ENCODE peak calls at places on chromosome 13, in five cellular contexts. One of them, this sample, is unnamed.

GRCh38 chr13:53112522-53112921 is 83.9 kb downstream of the OLFM4 start:
- DNase-seq in H1: no peak
- DNase-seq in HepG2: no peak
- DNase-seq in HL-60: no peak
- DNase-seq in SK-N-SH: no peak
- DNase-seq in this sample: no peak

GRCh38 chr13:97588993-97589392 is 155.0 kb downstream of the RAP2A start:
- DNase-seq in H1: no peak
- DNase-seq in HepG2: no peak
- DNase-seq in HL-60: no peak
- DNase-seq in SK-N-SH: no peak
- DNase-seq in this sample: no peak

GRCh38 chr13:34591801-34592454 is 350.1 kb upstream of the NBEA start:
- DNase-seq in H1: no peak
- DNase-seq in HepG2: no peak
- DNase-seq in HL-60: no peak
- DNase-seq in SK-N-SH: no peak
- DNase-seq in this sample: no peak

GRCh38 chr13:26988059-26988769 is 183.4 kb downstream of the USP12 start:
- DNase-seq in H1: no peak
- DNase-seq in HepG2: peak
- DNase-seq in HL-60: no peak
- DNase-seq in SK-N-SH: no peak
- DNase-seq in this sample: no peak

GRCh38 chr13:27006519-27007161 is 165.0 kb downstream of the USP12 start:
- DNase-seq in H1: peak
- DNase-seq in HepG2: no peak
- DNase-seq in HL-60: no peak
- DNase-seq in SK-N-SH: peak
- DNase-seq in this sample: no peak

GRCh38 chr13:100235311-100235901 is 146.5 kb downstream of the PCCA start:
- DNase-seq in H1: no peak
- DNase-seq in HepG2: peak
- DNase-seq in HL-60: peak
- DNase-seq in SK-N-SH: peak
- DNase-seq in this sample: peak

GRCh38 chr13:54449922-54450321 is 1421.3 kb downstream of the OLFM4 start:
- DNase-seq in H1: no peak
- DNase-seq in HepG2: no peak
- DNase-seq in HL-60: no peak
- DNase-seq in SK-N-SH: peak
- DNase-seq in this sample: no peak

GRCh38 chr13:19586904-19587634 is 25.7 kb upstream of the TPTE2 start:
- DNase-seq in H1: no peak
- DNase-seq in HepG2: peak
- DNase-seq in HL-60: peak
- DNase-seq in SK-N-SH: peak
- DNase-seq in this sample: peak

GRCh38 chr13:39856714-39857113 is 201.3 kb downstream of the COG6 start:
- DNase-seq in H1: no peak
- DNase-seq in HepG2: no peak
- DNase-seq in HL-60: no peak
- DNase-seq in SK-N-SH: no peak
- DNase-seq in this sample: no peak

GRCh38 chr13:41708648-41709175 is 251.4 kb downstream of the RGCC start:
- DNase-seq in H1: no peak
- DNase-seq in HepG2: no peak
- DNase-seq in HL-60: no peak
- DNase-seq in SK-N-SH: no peak
- DNase-seq in this sample: no peak

GRCh38 chr13:110680852-110681251 is 25.1 kb downstream of the CARS2 start:
- DNase-seq in H1: peak
- DNase-seq in HepG2: peak
- DNase-seq in HL-60: no peak
- DNase-seq in SK-N-SH: peak
- DNase-seq in this sample: peak

GRCh38 chr13:39822437-39822836 is 167.0 kb downstream of the COG6 start:
- DNase-seq in H1: no peak
- DNase-seq in HepG2: no peak
- DNase-seq in HL-60: no peak
- DNase-seq in SK-N-SH: no peak
- DNase-seq in this sample: no peak

GRCh38 chr13:46386426-46386995 is 541 bp downstream of the RUBCNL start:
- DNase-seq in H1: peak
- DNase-seq in HepG2: no peak
- DNase-seq in HL-60: no peak
- DNase-seq in SK-N-SH: peak
- DNase-seq in this sample: no peak

GRCh38 chr13:107964356-107964755 is 251.0 kb downstream of the LIG4 start:
- DNase-seq in H1: no peak
- DNase-seq in HepG2: no peak
- DNase-seq in HL-60: no peak
- DNase-seq in SK-N-SH: no peak
- DNase-seq in this sample: no peak

GRCh38 chr13:40146586-40147240 is 491.3 kb downstream of the COG6 start:
- DNase-seq in H1: no peak
- DNase-seq in HepG2: no peak
- DNase-seq in HL-60: no peak
- DNase-seq in SK-N-SH: peak
- DNase-seq in this sample: no peak

GRCh38 chr13:109205315-109205714 is 575.9 kb downstream of the MYO16 start:
- DNase-seq in H1: no peak
- DNase-seq in HepG2: no peak
- DNase-seq in HL-60: no peak
- DNase-seq in SK-N-SH: no peak
- DNase-seq in this sample: no peak

GRCh38 chr13:35712907-35713685 is 236.6 kb upstream of the MAB21L1 start:
- DNase-seq in H1: no peak
- DNase-seq in HepG2: no peak
- DNase-seq in HL-60: no peak
- DNase-seq in SK-N-SH: peak
- DNase-seq in this sample: no peak

GRCh38 chr13:51437550-51438127 is 15.2 kb downstream of the INTS6 start:
- DNase-seq in H1: no peak
- DNase-seq in HepG2: no peak
- DNase-seq in HL-60: no peak
- DNase-seq in SK-N-SH: no peak
- DNase-seq in this sample: no peak

GRCh38 chr13:106524108-106524507 is 11.4 kb downstream of the EFNB2 start:
- DNase-seq in H1: no peak
- DNase-seq in HepG2: no peak
- DNase-seq in HL-60: no peak
- DNase-seq in SK-N-SH: peak
- DNase-seq in this sample: no peak
- TF ChIP-seq GABPA in H1: no peak
- TF ChIP-seq GABPA in HepG2: no peak
- TF ChIP-seq GABPA in HL-60: no peak
- TF ChIP-seq GABPA in SK-N-SH: no peak
- TF ChIP-seq GABPA in this sample: no peak

GRCh38 chr13:49300716-49301589 is 53.2 kb downstream of the CDADC1 start:
- DNase-seq in H1: peak
- DNase-seq in HepG2: peak
- DNase-seq in HL-60: peak
- DNase-seq in SK-N-SH: peak
- DNase-seq in this sample: peak
- TF ChIP-seq GABPA in H1: no peak
- TF ChIP-seq GABPA in HepG2: no peak
- TF ChIP-seq GABPA in HL-60: no peak
- TF ChIP-seq GABPA in SK-N-SH: no peak
- TF ChIP-seq GABPA in this sample: no peak

GRCh38 chr13:103386341-103386740 is 320.1 kb upstream of the SLC10A2 start:
- DNase-seq in H1: no peak
- DNase-seq in HepG2: no peak
- DNase-seq in HL-60: no peak
- DNase-seq in SK-N-SH: no peak
- DNase-seq in this sample: no peak
- TF ChIP-seq GABPA in H1: no peak
- TF ChIP-seq GABPA in HepG2: no peak
- TF ChIP-seq GABPA in HL-60: no peak
- TF ChIP-seq GABPA in SK-N-SH: no peak
- TF ChIP-seq GABPA in this sample: no peak

GRCh38 chr13:84649853-84650252 is 767.6 kb upstream of the SLITRK1 start:
- DNase-seq in H1: no peak
- DNase-seq in HepG2: no peak
- DNase-seq in HL-60: no peak
- DNase-seq in SK-N-SH: no peak
- DNase-seq in this sample: no peak
- TF ChIP-seq GABPA in H1: no peak
- TF ChIP-seq GABPA in HepG2: no peak
- TF ChIP-seq GABPA in HL-60: no peak
- TF ChIP-seq GABPA in SK-N-SH: no peak
- TF ChIP-seq GABPA in this sample: no peak

DNA sequence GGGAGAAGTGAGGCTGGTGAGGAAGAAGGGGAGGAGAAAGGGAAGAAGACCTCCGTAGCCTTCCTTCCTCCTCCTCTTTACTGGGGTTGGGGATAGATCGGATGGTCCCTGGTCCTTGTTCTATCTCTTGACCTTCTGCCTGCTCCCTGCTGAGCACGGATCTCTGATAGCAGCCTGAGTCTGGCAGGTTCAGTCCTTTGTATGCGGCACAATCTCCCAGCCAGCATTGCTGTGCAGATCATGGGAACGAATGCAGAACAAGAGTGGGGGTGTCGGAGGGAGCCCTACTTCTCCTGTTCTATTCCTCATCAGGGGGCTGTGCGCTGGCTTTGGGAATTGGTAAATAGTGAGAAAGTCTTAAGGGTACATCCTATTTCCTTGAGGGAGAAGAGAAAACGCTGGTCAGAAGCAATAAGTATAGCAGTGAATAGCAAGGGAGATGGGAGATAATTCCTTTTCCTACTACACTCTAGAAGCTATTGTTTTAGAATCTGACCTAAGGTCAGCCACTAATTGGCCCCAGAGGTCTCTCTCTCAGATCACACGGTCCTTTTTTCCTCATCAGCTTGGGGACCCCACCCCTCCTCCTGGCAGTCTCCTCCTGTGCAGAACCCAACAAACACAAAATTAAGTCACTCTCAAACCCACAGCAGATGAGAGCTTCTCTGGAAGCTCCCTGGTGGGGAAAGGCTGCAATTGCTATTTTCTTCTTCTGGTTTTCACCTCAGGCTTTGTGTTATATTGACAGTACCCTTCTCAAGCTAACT is 41.0 kb downstream of the KL start:
- DNase-seq in H1: no peak
- DNase-seq in HepG2: peak
- DNase-seq in HL-60: no peak
- DNase-seq in SK-N-SH: peak
- DNase-seq in this sample: peak
- TF ChIP-seq GABPA in H1: no peak
- TF ChIP-seq GABPA in HepG2: no peak
- TF ChIP-seq GABPA in HL-60: no peak
- TF ChIP-seq GABPA in SK-N-SH: no peak
- TF ChIP-seq GABPA in this sample: no peak

GRCh38 chr13:43085545-43085944 is 62.2 kb downstream of the DNAJC15 start:
- DNase-seq in H1: no peak
- DNase-seq in HepG2: no peak
- DNase-seq in HL-60: no peak
- DNase-seq in SK-N-SH: peak
- DNase-seq in this sample: peak
- TF ChIP-seq GABPA in H1: no peak
- TF ChIP-seq GABPA in HepG2: no peak
- TF ChIP-seq GABPA in HL-60: no peak
- TF ChIP-seq GABPA in SK-N-SH: no peak
- TF ChIP-seq GABPA in this sample: no peak

This sample was measured in K562.